ENCODE peak calls at places on chromosome 9, in six cellular contexts. N is PC-9; D is CD8-positive, alpha-beta memory T cell; W is NB4; Y is heart left ventricle; R is stomach. H is an unnamed sample.

GRCh38 chr9:4508907-4509589 is 18.8 kb downstream of the SLC1A1 start:
- DNase-seq in N (no peak), D (no peak), W (no peak), Y (no peak), R (no peak), H (peak)

GRCh38 chr9:14779566-14780022 is 57.1 kb upstream of the CER1 start:
- DNase-seq in N (no peak), D (no peak), W (no peak), Y (no peak), R (no peak), H (peak)

GRCh38 chr9:21904371-21904770 is 89.8 kb downstream of the CDKN2A start:
- DNase-seq in N (no peak), D (no peak), W (no peak), Y (no peak), R (no peak), H (no peak)

GRCh38 chr9:75087279-75087823 is 604 bp downstream of the NMRK1 start:
- DNase-seq in N (peak), D (peak), W (peak), Y (no peak), R (peak), H (no peak)

GRCh38 chr9:133142657-133143592 is 20.8 kb downstream of the GBGT1 start:
- DNase-seq in N (no peak), D (no peak), W (no peak), Y (no peak), R (peak), H (no peak)

GRCh38 chr9:126615251-126615790 is 1.6 kb downstream of the LMX1B start:
- DNase-seq in N (no peak), D (no peak), W (no peak), Y (no peak), R (peak), H (no peak)

GRCh38 chr9:85425153-85425611 is 316.6 kb downstream of the AGTPBP1 start:
- DNase-seq in N (peak), D (no peak), W (peak), Y (peak), R (peak), H (no peak)

GRCh38 chr9:4740373-4740622 is 704 bp downstream of the AK3 start:
- DNase-seq in N (no peak), D (no peak), W (no peak), Y (no peak), R (no peak), H (no peak)

GRCh38 chr9:113711251-113711650 is 164.9 kb upstream of the ZNF618 start:
- DNase-seq in N (no peak), D (no peak), W (no peak), Y (no peak), R (no peak), H (no peak)

GRCh38 chr9:113516840-113517577 is 53.5 kb downstream of the RGS3 start:
- DNase-seq in N (no peak), D (peak), W (peak), Y (no peak), R (peak), H (no peak)

GRCh38 chr9:125763373-125763772 is 16.2 kb downstream of the PBX3 start:
- DNase-seq in N (peak), D (no peak), W (peak), Y (no peak), R (no peak), H (no peak)

GRCh38 chr9:102360846-102361245 is 622.4 kb upstream of the GRIN3A start:
- DNase-seq in N (no peak), D (no peak), W (no peak), Y (no peak), R (no peak), H (no peak)

GRCh38 chr9:113602126-113603119 is 138.9 kb downstream of the RGS3 start:
- DNase-seq in N (peak), D (no peak), W (peak), Y (peak), R (peak), H (no peak)

GRCh38 chr9:129282308-129283211 is 104.5 kb upstream of the IER5L start:
- DNase-seq in N (no peak), D (no peak), W (peak), Y (peak), R (no peak), H (no peak)

GRCh38 chr9:91032056-91032455 is 230.4 kb downstream of the SYK start:
- DNase-seq in N (no peak), D (no peak), W (no peak), Y (no peak), R (no peak), H (no peak)

GRCh38 chr9:20227166-20227874 is 395.0 kb downstream of the MLLT3 start:
- DNase-seq in N (no peak), D (no peak), W (no peak), Y (no peak), R (no peak), H (no peak)

GRCh38 chr9:6926436-6926835 is 168.7 kb downstream of the KDM4C start:
- DNase-seq in N (no peak), D (no peak), W (no peak), Y (no peak), R (no peak), H (no peak)

GRCh38 chr9:87070331-87070730 is 123.0 kb upstream of the GAS1 start:
- DNase-seq in N (no peak), D (no peak), W (no peak), Y (no peak), R (no peak), H (no peak)

GRCh38 chr9:120839146-120839545 is 3.6 kb downstream of the PSMD5 start:
- DNase-seq in N (no peak), D (no peak), W (no peak), Y (no peak), R (no peak), H (no peak)

GRCh38 chr9:29514336-29514735 is 1941.1 kb upstream of the C9orf72 start:
- DNase-seq in N (no peak), D (no peak), W (peak), Y (no peak), R (no peak), H (no peak)

GRCh38 chr9:129751841-129752801 is 721 bp downstream of the PTGES start:
- DNase-seq in N (peak), D (no peak), W (no peak), Y (no peak), R (peak), H (no peak)

GRCh38 chr9:94908041-94908563 is 181.6 kb downstream of the AOPEP start:
- DNase-seq in N (no peak), D (peak), W (peak), Y (no peak), R (no peak), H (peak)

GRCh38 chr9:21461377-21461776 is 20.7 kb downstream of the IFNE start:
- DNase-seq in N (no peak), D (no peak), W (peak), Y (no peak), R (no peak), H (no peak)

GRCh38 chr9:14962193-14962899 is 52.1 kb upstream of the FREM1 start:
- DNase-seq in N (peak), D (no peak), W (no peak), Y (peak), R (no peak), H (no peak)

GRCh38 chr9:127507751-127508648 is 56.7 kb downstream of the LRSAM1 start:
- DNase-seq in N (no peak), D (no peak), W (no peak), Y (no peak), R (no peak), H (no peak)

GRCh38 chr9:117936185-117936758 is 232.1 kb downstream of the TLR4 start:
- DNase-seq in N (no peak), D (no peak), W (peak), Y (no peak), R (no peak), H (no peak)

GRCh38 chr9:2227468-2227867 is 212.3 kb downstream of the SMARCA2 start:
- DNase-seq in N (no peak), D (no peak), W (no peak), Y (no peak), R (no peak), H (peak)

GRCh38 chr9:21994526-21994995 is at the start of gene CDKN2B-AS1:
- DNase-seq in N (peak), D (no peak), W (no peak), Y (peak), R (peak), H (no peak)

GRCh38 chr9:112094948-112095779 is 79.9 kb downstream of the SUSD1 start:
- DNase-seq in N (no peak), D (no peak), W (no peak), Y (no peak), R (peak), H (no peak)
- H3K4me3 ChIP-seq in N (no peak), D (no peak), W (no peak), Y (no peak), R (no peak), H (no peak)

GRCh38 chr9:16982780-16983179 is 112.3 kb upstream of the BNC2 start:
- DNase-seq in N (no peak), D (no peak), W (no peak), Y (no peak), R (no peak), H (no peak)

GRCh38 chr9:16985559-16986348 is 115.3 kb upstream of the BNC2 start:
- DNase-seq in N (no peak), D (no peak), W (no peak), Y (peak), R (no peak), H (peak)

GRCh38 chr9:16992138-16992537 is 121.7 kb upstream of the BNC2 start:
- DNase-seq in N (no peak), D (no peak), W (no peak), Y (no peak), R (no peak), H (no peak)

DNA sequence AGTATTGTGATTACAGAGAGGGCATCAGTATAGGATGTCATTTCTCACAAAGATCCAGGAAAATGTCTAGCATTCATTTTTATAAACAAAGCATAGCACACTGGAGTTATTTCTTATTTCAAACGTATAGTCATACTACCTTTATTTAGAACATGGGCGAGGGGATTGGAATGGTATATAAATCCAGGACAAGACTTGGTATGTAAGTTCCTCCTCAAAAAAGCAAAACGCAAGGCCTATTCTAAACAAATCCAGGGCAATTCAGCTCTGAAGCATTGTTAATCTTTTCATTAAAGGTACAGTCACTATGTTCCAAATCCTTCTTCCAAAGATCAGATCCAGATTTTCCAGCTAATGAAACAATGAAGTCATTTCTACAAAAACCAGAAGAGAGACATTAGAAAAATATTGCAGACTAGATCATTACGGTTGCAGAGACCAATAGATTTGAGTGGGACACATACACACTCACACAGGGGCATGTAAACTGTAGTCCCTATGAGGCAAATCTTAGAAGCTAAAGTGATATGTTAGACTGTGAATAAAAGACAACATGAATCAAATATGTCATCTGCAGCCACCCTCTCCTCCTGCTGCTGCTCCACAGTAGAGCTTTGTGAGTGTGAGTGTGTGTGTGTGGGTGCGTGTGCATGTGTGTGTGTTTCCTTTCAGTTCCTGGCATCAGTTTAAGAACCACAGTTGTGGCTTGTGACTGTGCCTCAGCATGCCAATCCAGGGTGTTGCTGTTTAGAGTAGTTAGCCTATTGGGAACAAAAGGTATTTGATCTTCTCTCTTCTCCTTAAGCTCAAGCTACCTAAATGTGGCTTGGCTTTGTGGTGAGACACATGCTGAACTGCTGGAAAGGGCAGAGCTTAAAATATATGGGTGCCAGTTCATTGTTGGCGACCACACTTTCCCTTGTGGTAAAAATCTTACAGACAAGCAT is 116.2 kb upstream of the BNC2 start:
- DNase-seq in N (no peak), D (no peak), W (peak), Y (no peak), R (no peak), H (peak)
- H3K4me3 ChIP-seq in N (no peak), D (no peak), W (no peak), Y (no peak), R (no peak), H (no peak)

GRCh38 chr9:110320651-110321050 is 17.0 kb downstream of the TXNDC8 start:
- DNase-seq in N (no peak), D (no peak), W (no peak), Y (no peak), R (no peak), H (peak)

GRCh38 chr9:110317921-110318320 is 19.7 kb downstream of the TXNDC8 start:
- DNase-seq in N (no peak), D (no peak), W (no peak), Y (no peak), R (no peak), H (no peak)

GRCh38 chr9:110321055-110321454 is 16.6 kb downstream of the TXNDC8 start:
- DNase-seq in N (no peak), D (no peak), W (no peak), Y (peak), R (no peak), H (no peak)

GRCh38 chr9:110319781-110320180 is 17.9 kb downstream of the TXNDC8 start:
- DNase-seq in N (no peak), D (no peak), W (no peak), Y (no peak), R (no peak), H (no peak)

DNA sequence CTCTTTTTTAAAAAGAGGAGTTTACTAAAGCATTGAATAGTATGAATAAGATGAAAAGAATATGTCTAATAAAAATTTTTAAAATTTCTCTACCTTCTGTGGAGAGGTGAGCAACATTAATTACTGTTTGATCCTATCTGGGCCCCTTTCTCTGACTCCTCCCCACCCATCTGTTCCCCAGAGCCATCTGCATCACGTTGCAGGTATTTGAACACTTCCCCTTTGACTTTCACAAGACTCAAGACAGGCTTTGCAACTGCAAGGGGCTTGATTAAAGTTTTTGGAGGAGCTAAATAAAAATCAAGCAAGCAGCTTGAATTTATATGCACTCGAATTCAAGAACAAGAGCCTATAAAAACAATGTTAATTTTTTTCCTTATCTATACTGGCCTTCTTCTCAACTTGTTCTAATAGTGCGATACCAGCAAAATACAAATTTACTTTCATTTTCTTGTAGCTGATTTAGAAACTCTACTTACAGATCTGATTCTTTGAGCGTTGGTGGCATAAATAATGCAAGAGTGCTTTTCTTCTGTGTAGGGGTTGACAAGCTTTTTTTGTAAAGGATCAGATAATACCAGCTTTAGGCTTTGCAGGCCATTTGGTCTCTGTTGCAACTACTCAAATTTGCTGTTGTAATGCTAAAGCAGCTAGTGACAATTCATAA is 21.3 kb downstream of the TXNDC8 start:
- DNase-seq in N (no peak), D (no peak), W (peak), Y (no peak), R (no peak), H (no peak)
- H3K4me3 ChIP-seq in N (no peak), D (no peak), W (no peak), Y (peak), R (no peak), H (no peak)

GRCh38 chr9:98598861-98599260 is 109.9 kb downstream of the GABBR2 start:
- DNase-seq in N (no peak), D (no peak), W (no peak), Y (no peak), R (no peak), H (no peak)
- H3K4me3 ChIP-seq in N (no peak), D (no peak), W (no peak), Y (no peak), R (no peak), H (no peak)